ENCODE peak calls at places on chromosomes 12 and 14, in ten cellular contexts. D is GM23248; U is activated T-helper 1 cell treated with Interleukin-2 at 50 U/mL for 16 hours; G is T-helper 9 cell; E is esophagus squamous epithelium; Y is CD8-positive, alpha-beta memory T cell; K is RPMI7951; M is T-helper 1 cell; H is HFFc6; T is stimulated activated CD4-positive, alpha-beta T cell treated with anti-CD3 and anti-CD28 coated beads, Interleukin-4, amount 100 ng/mL, for 1 hour. Q is an unnamed sample.

GRCh38 chr12:66688836-66689439 is 10.1 kb upstream of the GRIP1 start:
- DNase-seq in D (peak), U (no peak), G (peak), E (no peak), Y (no peak), K (peak), M (peak), H (peak), T (peak), Q (peak)

GRCh38 chr14:92967346-92967926 is 44.5 kb downstream of the CHGA start:
- DNase-seq in D (peak), U (no peak), G (no peak), E (no peak), Y (no peak), K (no peak), M (no peak), H (no peak), T (no peak), Q (no peak)

GRCh38 chr14:105196228-105196960 is 15.3 kb upstream of the NUDT14 start:
- DNase-seq in D (no peak), U (no peak), G (no peak), E (no peak), Y (no peak), K (no peak), M (no peak), H (no peak), T (no peak), Q (no peak)

GRCh38 chr14:62428429-62429203 is 616.6 kb downstream of the KCNH5 start:
- DNase-seq in D (no peak), U (no peak), G (no peak), E (no peak), Y (no peak), K (peak), M (no peak), H (no peak), T (no peak), Q (no peak)

GRCh38 chr12:820336-820735 is 68.0 kb downstream of the WNK1 start:
- DNase-seq in D (no peak), U (no peak), G (no peak), E (no peak), Y (no peak), K (no peak), M (no peak), H (no peak), T (no peak), Q (no peak)

GRCh38 chr12:86261606-86262005 is 5.4 kb upstream of the MGAT4C start:
- DNase-seq in D (no peak), U (no peak), G (no peak), E (no peak), Y (no peak), K (no peak), M (no peak), H (no peak), T (no peak), Q (no peak)

GRCh38 chr14:56514663-56515371 is 64.8 kb upstream of the TMEM260 start:
- DNase-seq in D (peak), U (no peak), G (no peak), E (no peak), Y (no peak), K (peak), M (no peak), H (peak), T (no peak), Q (no peak)

GRCh38 chr12:22262309-22262708 is 72.2 kb downstream of the ST8SIA1 start:
- DNase-seq in D (no peak), U (no peak), G (no peak), E (no peak), Y (no peak), K (peak), M (no peak), H (no peak), T (no peak), Q (no peak)

GRCh38 chr12:46664771-46665287 is 161.0 kb downstream of the SLC38A4 start:
- DNase-seq in D (peak), U (no peak), G (no peak), E (no peak), Y (no peak), K (peak), M (peak), H (peak), T (no peak), Q (no peak)

GRCh38 chr12:76738824-76739579 is 24.9 kb upstream of the ZDHHC17 start:
- DNase-seq in D (no peak), U (no peak), G (no peak), E (no peak), Y (no peak), K (no peak), M (no peak), H (no peak), T (no peak), Q (no peak)

GRCh38 chr14:20799955-20800544 is 2.6 kb downstream of the RNASE1 start:
- DNase-seq in D (no peak), U (no peak), G (no peak), E (peak), Y (no peak), K (no peak), M (no peak), H (no peak), T (no peak), Q (no peak)

GRCh38 chr12:113204806-113205205 is 16.5 kb upstream of the TPCN1 start:
- DNase-seq in D (no peak), U (no peak), G (no peak), E (no peak), Y (no peak), K (no peak), M (no peak), H (no peak), T (no peak), Q (no peak)

GRCh38 chr12:122129131-122129530 is 44.9 kb downstream of the IL31 start:
- DNase-seq in D (no peak), U (no peak), G (no peak), E (no peak), Y (no peak), K (no peak), M (no peak), H (no peak), T (no peak), Q (no peak)

GRCh38 chr14:95138876-95139275 is 18.5 kb downstream of the DICER1 start:
- DNase-seq in D (peak), U (no peak), G (no peak), E (no peak), Y (no peak), K (no peak), M (no peak), H (no peak), T (no peak), Q (no peak)

Q was measured in germinal center.